ENCODE peak calls at places on chromosomes 7 and 10, in seven cellular contexts. M is WTC11; H is midbrain; E is MCF 10A; X is M059J; P is effector memory CD4-positive, alpha-beta T cell; D is HuH-7. V is an unnamed sample.

GRCh38 chr10:46553238-46554049 is 3.0 kb downstream of the GPRIN2 start:
- DNase-seq in M (peak; percentile 8), H (no peak), E (no peak), X (no peak), P (no peak), D (no peak), V (no peak)

GRCh38 chr10:131650169-131650705 is 250.6 kb upstream of the PPP2R2D start:
- DNase-seq in M (no peak), H (no peak), E (no peak), X (no peak), P (no peak), D (no peak), V (no peak)

GRCh38 chr7:105309235-105310156 is 79.2 kb downstream of the SRPK2 start:
- DNase-seq in M (no peak), H (no peak), E (no peak), X (peak; percentile 25), P (no peak), D (no peak), V (no peak)

GRCh38 chr10:17872191-17873091 is 63.3 kb downstream of the MRC1 start:
- DNase-seq in M (no peak), H (peak; percentile 18), E (peak; percentile 45), X (peak; percentile 10), P (no peak), D (no peak), V (no peak)

GRCh38 chr10:114420811-114421485 is 16.6 kb upstream of the AFAP1L2 start:
- DNase-seq in M (no peak), H (no peak), E (peak; percentile 51), X (peak; percentile 52), P (no peak), D (no peak), V (no peak)

GRCh38 chr7:43868681-43869017 is 668 bp downstream of the MRPS24 start:
- DNase-seq in M (no peak), H (no peak), E (no peak), X (no peak), P (no peak), D (no peak), V (no peak)

GRCh38 chr7:30616318-30616717 is 21.6 kb downstream of the GARS1 start:
- DNase-seq in M (no peak), H (no peak), E (no peak), X (no peak), P (no peak), D (no peak), V (no peak)

GRCh38 chr10:13462551-13462950 is 66.3 kb downstream of the BEND7 start:
- DNase-seq in M (no peak), H (no peak), E (no peak), X (no peak), P (no peak), D (no peak), V (no peak)

GRCh38 chr7:17822557-17823173 is 117.6 kb downstream of the SNX13 start:
- DNase-seq in M (no peak), H (no peak), E (no peak), X (no peak), P (no peak), D (no peak), V (no peak)

GRCh38 chr10:28925154-28925663 is 247.9 kb downstream of the BAMBI start:
- DNase-seq in M (peak; percentile 50), H (no peak), E (no peak), X (no peak), P (no peak), D (no peak), V (no peak)

GRCh38 chr7:103888603-103889153 is 100.8 kb downstream of the RELN start:
- DNase-seq in M (no peak), H (no peak), E (no peak), X (no peak), P (no peak), D (no peak), V (no peak)

GRCh38 chr10:126959906-126960685 is 54.9 kb downstream of the DOCK1 start:
- DNase-seq in M (no peak), H (no peak), E (no peak), X (peak; percentile 19), P (no peak), D (no peak), V (no peak)

GRCh38 chr10:21705142-21705827 is 171.3 kb downstream of the MLLT10 start:
- DNase-seq in M (no peak), H (no peak), E (no peak), X (no peak), P (no peak), D (no peak), V (no peak)

GRCh38 chr10:125160856-125161569 is 650 bp upstream of the CTBP2 start:
- DNase-seq in M (peak; percentile 80), H (peak; percentile 59), E (peak; percentile 89), X (peak; percentile 80), P (no peak), D (peak; percentile 87), V (peak; percentile 76)

GRCh38 chr10:48983648-48984359 is 44.2 kb upstream of the LRRC18 start:
- DNase-seq in M (no peak), H (no peak), E (no peak), X (no peak), P (no peak), D (no peak), V (no peak)

GRCh38 chr7:73708961-73709360 is 10.5 kb downstream of the STX1A start:
- DNase-seq in M (no peak), H (no peak), E (no peak), X (no peak), P (no peak), D (no peak), V (no peak)

GRCh38 chr7:70592171-70592570 is 539.8 kb upstream of the GALNT17 start:
- DNase-seq in M (no peak), H (no peak), E (no peak), X (no peak), P (no peak), D (no peak), V (no peak)

GRCh38 chr10:15370212-15370740 is 813 bp downstream of the FAM171A1 start:
- DNase-seq in M (peak; percentile 17), H (no peak), E (peak; percentile 22), X (peak; percentile 12), P (peak; percentile 29), D (peak; percentile 44), V (peak; percentile 40)